ENCODE peak calls at places on chromosome 22, in ten cellular contexts. F is stimulated activated naive CD8-positive, alpha-beta T cell treated with anti-CD3 and anti-CD28 coated beads, Interleukin-15, amount 100 ng/mL, for 72 hours; J is activated CD8-positive, alpha-beta memory T cell treated with anti-CD3 and anti-CD28 coated beads, Interleukin-2, amount 10 ng/mL, durations not matched to agents 7 days and 5 days; E is T-cell; T is aorta; V is A549; Y is central memory CD8-positive, alpha-beta T cell; U is left cardiac atrium; X is HCT116; W is naive B cell. I is an unnamed sample.

GRCh38 chr22:19905619-19906276 is 35.8 kb upstream of the COMT start:
- ATAC-seq in F (no peak), J (no peak), E (no peak), T (no peak), V (no peak), Y (no peak), U (no peak), X (no peak), W (no peak), I (no peak)

GRCh38 chr22:42646569-42647525 is 2.3 kb downstream of the CYB5R3 start:
- ATAC-seq in F (no peak), J (no peak), E (no peak), T (no peak), V (no peak), Y (no peak), U (peak), X (no peak), W (no peak), I (no peak)

GRCh38 chr22:37284807-37285355 is 2.6 kb downstream of the CYTH4 start:
- ATAC-seq in F (peak), J (peak), E (peak), T (peak), V (no peak), Y (peak), U (peak), X (no peak), W (peak), I (peak)

GRCh38 chr22:37165940-37166674 is 16.4 kb upstream of the IL2RB start:
- ATAC-seq in F (no peak), J (no peak), E (peak), T (no peak), V (peak), Y (peak), U (no peak), X (peak), W (no peak), I (no peak)

GRCh38 chr22:24977370-24978230 is 25.1 kb downstream of the KIAA1671 start:
- ATAC-seq in F (no peak), J (no peak), E (no peak), T (peak), V (peak), Y (no peak), U (peak), X (peak), W (no peak), I (no peak)

GRCh38 chr22:18021431-18021830 is 2.9 kb downstream of the MICAL3 start:
- ATAC-seq in F (no peak), J (no peak), E (no peak), T (no peak), V (no peak), Y (no peak), U (no peak), X (no peak), W (no peak), I (no peak)

GRCh38 chr22:24576793-24577192 is 16.1 kb downstream of the LRRC75B start:
- ATAC-seq in F (no peak), J (no peak), E (no peak), T (no peak), V (no peak), Y (no peak), U (no peak), X (no peak), W (no peak), I (no peak)

GRCh38 chr22:50169774-50170341 is 673 bp upstream of the PANX2 start:
- ATAC-seq in F (peak), J (peak), E (peak), T (peak), V (peak), Y (peak), U (peak), X (peak), W (peak), I (peak)

GRCh38 chr22:47278655-47279054 is 516.2 kb downstream of the TBC1D22A start:
- ATAC-seq in F (no peak), J (no peak), E (no peak), T (no peak), V (no peak), Y (no peak), U (peak), X (no peak), W (no peak), I (no peak)

GRCh38 chr22:29143848-29144785 is 61.6 kb upstream of the EMID1 start:
- ATAC-seq in F (no peak), J (no peak), E (no peak), T (no peak), V (no peak), Y (no peak), U (no peak), X (no peak), W (no peak), I (no peak)

GRCh38 chr22:31650391-31650790 is 11.6 kb downstream of the PISD start:
- ATAC-seq in F (no peak), J (no peak), E (no peak), T (no peak), V (no peak), Y (no peak), U (peak), X (no peak), W (no peak), I (no peak)

GRCh38 chr22:49712195-49712791 is 115.4 kb downstream of the BRD1 start:
- ATAC-seq in F (no peak), J (no peak), E (no peak), T (no peak), V (no peak), Y (no peak), U (no peak), X (no peak), W (no peak), I (no peak)

GRCh38 chr22:19991645-19992451 is 24.8 kb downstream of the ARVCF start:
- ATAC-seq in F (no peak), J (no peak), E (no peak), T (peak), V (no peak), Y (no peak), U (no peak), X (no peak), W (no peak), I (no peak)

GRCh38 chr22:32830957-32831356 is 29.5 kb downstream of the TIMP3 start:
- ATAC-seq in F (no peak), J (no peak), E (no peak), T (no peak), V (no peak), Y (no peak), U (no peak), X (no peak), W (no peak), I (no peak)

GRCh38 chr22:24315367-24315781 is 44.7 kb downstream of the SPECC1L start:
- ATAC-seq in F (no peak), J (no peak), E (no peak), T (no peak), V (no peak), Y (no peak), U (no peak), X (no peak), W (no peak), I (no peak)

GRCh38 chr22:47888807-47889206 is 1126.4 kb downstream of the TBC1D22A start:
- ATAC-seq in F (no peak), J (no peak), E (no peak), T (no peak), V (no peak), Y (no peak), U (peak), X (no peak), W (no peak), I (no peak)

GRCh38 chr22:28544431-28544868 is 135.2 kb downstream of the TTC28 start:
- ATAC-seq in F (no peak), J (no peak), E (no peak), T (no peak), V (no peak), Y (no peak), U (no peak), X (no peak), W (no peak), I (no peak)

GRCh38 chr22:22214819-22215329 is 29.7 kb upstream of the VPREB1 start:
- ATAC-seq in F (no peak), J (no peak), E (no peak), T (no peak), V (no peak), Y (no peak), U (no peak), X (no peak), W (peak), I (no peak)

GRCh38 chr22:44157916-44158618 is 22.7 kb upstream of the PARVG start:
- ATAC-seq in F (no peak), J (no peak), E (no peak), T (no peak), V (no peak), Y (no peak), U (no peak), X (no peak), W (no peak), I (no peak)

GRCh38 chr22:38753894-38754246 is 1.9 kb downstream of the SUN2 start:
- ATAC-seq in F (no peak), J (no peak), E (no peak), T (no peak), V (no peak), Y (no peak), U (no peak), X (no peak), W (no peak), I (no peak)